ENCODE peak calls at places on chromosomes 13 and 19, in six cellular contexts. O, F, S, C, T and R are unnamed samples.

GRCh38 chr19:12665281-12665573 is 1.3 kb downstream of the MAN2B1 start:
- DNase-seq in F (no peak), T (no peak), C (no peak), S (no peak), O (no peak), R (no peak)

GRCh38 chr13:97253581-97254293 is 31.6 kb downstream of the MBNL2 start:
- DNase-seq in S (no peak), O (no peak), C (no peak), F (no peak), T (no peak), R (no peak)

GRCh38 chr13:109281823-109282239 is 504.6 kb downstream of the IRS2 start:
- DNase-seq in S (no peak), F (no peak), T (no peak), O (no peak), C (no peak), R (no peak)

GRCh38 chr19:5627395-5627904 is 4.6 kb downstream of the SAFB start:
- DNase-seq in O (no peak), T (no peak), C (peak), S (no peak), F (no peak), R (no peak)

GRCh38 chr13:20170931-20171330 is 10.1 kb upstream of the GJA3 start:
- DNase-seq in C (no peak), O (no peak), S (no peak), F (no peak), T (no peak), R (no peak)

GRCh38 chr13:36919833-36920611 is at the start of gene SMAD9:
- DNase-seq in F (peak), S (peak), T (peak), C (peak), O (peak), R (peak)

GRCh38 chr19:4088975-4089374 is 22.3 kb upstream of the ZBTB7A start:
- DNase-seq in T (no peak), F (no peak), C (no peak), S (no peak), O (no peak), R (no peak)

GRCh38 chr13:63156816-63157215 is 1741.2 kb upstream of the PCDH20 start:
- DNase-seq in F (no peak), T (no peak), O (no peak), S (no peak), C (no peak), R (no peak)

GRCh38 chr19:6362024-6362344 is 653 bp downstream of the CLPP start:
- DNase-seq in T (no peak), S (peak), O (no peak), C (no peak), F (no peak), R (peak)

GRCh38 chr19:8094336-8094735 is 41.8 kb downstream of the CCL25 start:
- DNase-seq in C (no peak), O (no peak), T (no peak), S (no peak), F (no peak), R (no peak)

GRCh38 chr13:30112602-30113435 is 194.5 kb downstream of the KATNAL1 start:
- DNase-seq in T (peak), O (no peak), S (peak), C (peak), F (peak), R (peak)

GRCh38 chr19:3176715-3177501 is 1.7 kb upstream of the S1PR4 start:
- DNase-seq in O (no peak), C (peak), S (no peak), F (no peak), T (no peak), R (peak)

GRCh38 chr13:79749985-79750551 is 269.1 kb downstream of the NDFIP2 start:
- DNase-seq in T (peak), O (no peak), F (no peak), S (peak), C (peak), R (peak)

GRCh38 chr19:28586501-28586900 is 626.5 kb downstream of the UQCRFS1 start:
- DNase-seq in S (no peak), C (no peak), T (no peak), O (no peak), F (no peak), R (no peak)

GRCh38 chr13:94829201-94829600 is 116.9 kb upstream of the SOX21 start:
- DNase-seq in O (no peak), C (no peak), S (no peak), T (no peak), F (no peak), R (no peak)

GRCh38 chr19:15666883-15667282 is 6.0 kb upstream of the CYP4F12 start:
- DNase-seq in S (no peak), O (no peak), T (no peak), C (no peak), F (no peak), R (no peak)

GRCh38 chr13:111855786-111856185 is 211.2 kb upstream of the SOX1 start:
- DNase-seq in F (no peak), C (no peak), S (no peak), T (no peak), O (no peak), R (no peak)

GRCh38 chr19:611506-611869 is 21.8 kb downstream of the HCN2 start:
- DNase-seq in F (no peak), O (no peak), S (no peak), C (peak), T (no peak), R (peak)

GRCh38 chr19:9324584-9324962 is 594 bp downstream of the ZNF559 start:
- DNase-seq in T (no peak), F (no peak), C (no peak), S (no peak), O (no peak), R (no peak)

GRCh38 chr13:30895773-30896172 is 10.3 kb upstream of the MEDAG start:
- DNase-seq in C (peak), F (no peak), T (no peak), O (peak), S (no peak), R (peak)

GRCh38 chr13:113178070-113178895 is 19.8 kb downstream of the PROZ start:
- DNase-seq in S (no peak), C (peak), O (no peak), T (no peak), F (no peak), R (peak)

GRCh38 chr13:24529478-24529877 is 16.9 kb upstream of the PARP4 start:
- DNase-seq in S (no peak), C (no peak), F (no peak), O (no peak), T (no peak), R (no peak)

GRCh38 chr13:68128297-68128915 is 898.3 kb upstream of the PCDH9 start:
- DNase-seq in C (no peak), S (no peak), F (no peak), O (no peak), T (no peak), R (no peak)

GRCh38 chr13:65555973-65556372 is 1674.2 kb downstream of the PCDH9 start:
- DNase-seq in C (no peak), T (no peak), S (no peak), F (no peak), O (no peak), R (no peak)

GRCh38 chr19:883661-884211 is 9.3 kb downstream of the MED16 start:
- DNase-seq in F (no peak), T (no peak), C (no peak), O (no peak), S (no peak), R (no peak)

GRCh38 chr19:19105365-19106060 is 32.8 kb downstream of the TMEM161A start:
- DNase-seq in C (no peak), S (peak), T (peak), F (peak), O (no peak), R (peak)

GRCh38 chr19:262125-262524 is 29.1 kb downstream of the PLPP2 start:
- DNase-seq in O (no peak), F (no peak), T (no peak), S (no peak), C (no peak), R (no peak)

GRCh38 chr13:105346141-105346766 is 1189.2 kb downstream of the EFNB2 start:
- DNase-seq in T (no peak), C (peak), F (no peak), O (no peak), S (no peak), R (peak)

GRCh38 chr13:40143559-40143958 is 488.1 kb downstream of the COG6 start:
- DNase-seq in O (no peak), T (no peak), F (no peak), S (no peak), C (no peak), R (no peak)

GRCh38 chr19:861756-862528 is 2.5 kb downstream of the CFD start:
- DNase-seq in C (no peak), S (no peak), T (no peak), O (no peak), F (no peak), R (peak)

GRCh38 chr13:59447031-59447430 is 716.7 kb downstream of the DIAPH3 start:
- DNase-seq in F (no peak), C (no peak), T (no peak), O (no peak), S (no peak), R (no peak)

GRCh38 chr13:29991343-29991742 is 140.9 kb upstream of the UBL3 start:
- DNase-seq in O (no peak), F (no peak), C (no peak), S (no peak), T (no peak), R (peak)

GRCh38 chr19:31314849-31315620 is 34.2 kb downstream of the TSHZ3 start:
- DNase-seq in C (no peak), O (no peak), T (peak), F (no peak), S (no peak), R (no peak)

GRCh38 chr13:102333320-102334181 is 68.3 kb downstream of the FGF14 start:
- DNase-seq in S (no peak), C (no peak), O (no peak), F (no peak), T (no peak), R (no peak)

GRCh38 chr19:13074378-13074777 is 28.3 kb downstream of the LYL1 start:
- DNase-seq in F (no peak), C (no peak), S (no peak), O (no peak), T (no peak), R (no peak)

GRCh38 chr19:51548213-51548651 is 16.8 kb upstream of the SIGLEC6 start:
- DNase-seq in T (no peak), O (no peak), C (no peak), S (no peak), F (no peak), R (no peak)

GRCh38 chr19:51259348-51260245 is 8.7 kb downstream of the SIGLECL1 start:
- DNase-seq in F (no peak), S (no peak), C (no peak), O (no peak), T (peak), R (peak)

DNA sequence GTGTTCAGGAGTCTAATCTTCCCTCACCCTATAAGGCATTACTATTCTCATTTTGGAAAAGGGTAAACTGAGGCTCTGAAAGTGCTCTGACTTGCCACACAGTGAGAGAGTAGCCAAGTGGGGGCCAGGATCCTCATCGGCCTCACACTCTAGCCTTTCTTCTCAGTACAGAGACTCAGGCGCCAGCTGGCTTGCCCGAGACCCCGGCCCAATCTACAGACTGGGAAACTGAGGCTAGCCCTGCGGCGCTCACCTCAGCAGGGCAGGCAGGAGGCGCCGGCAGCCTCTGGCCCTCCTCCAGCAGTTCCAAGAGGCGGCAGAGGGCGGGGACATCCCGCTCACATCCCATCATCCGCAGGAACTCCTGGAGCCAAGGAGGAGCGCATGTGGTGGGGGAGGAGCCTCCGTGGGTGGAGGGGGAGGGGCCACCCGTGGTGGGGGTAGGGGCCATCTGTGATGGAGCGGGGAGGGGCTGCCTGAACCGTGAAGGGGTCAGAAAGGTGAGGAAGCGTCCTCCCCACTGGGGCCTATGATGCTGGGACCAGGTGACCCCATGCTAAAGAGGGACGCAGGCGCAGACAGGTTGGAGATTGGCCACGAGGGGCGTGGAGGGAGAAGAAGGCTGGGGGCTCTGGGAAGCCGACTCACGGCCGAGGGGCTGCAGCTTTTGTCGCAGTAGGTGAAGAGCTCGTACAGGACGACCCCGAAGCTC is 8.7 kb upstream of the INSL3 start:
- DNase-seq in F (peak), S (peak), C (no peak), T (peak), O (no peak), R (peak)
- TF ChIP-seq CTCF in F (no peak), S (no peak), C (peak), T (no peak), O (no peak), R (no peak)

DNA sequence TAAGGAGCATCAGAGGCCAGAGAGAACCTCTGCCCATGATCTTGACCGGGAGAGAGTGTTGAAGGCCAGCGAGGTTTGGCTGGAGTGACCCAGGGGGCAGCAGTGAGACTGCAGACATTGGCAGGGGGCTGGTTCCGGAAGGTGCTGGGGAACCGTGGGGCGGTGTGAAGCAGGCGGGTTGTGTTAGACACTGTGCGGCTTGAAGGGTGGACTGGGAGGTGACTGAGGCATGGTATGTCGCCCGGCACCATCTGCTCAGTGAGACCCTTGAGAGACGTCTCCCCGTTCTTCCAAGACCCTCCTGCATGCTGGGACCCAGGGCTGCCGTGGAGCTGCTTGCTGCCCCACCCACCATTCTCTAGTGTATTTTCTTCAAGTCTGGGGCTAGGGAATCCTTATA is 24.6 kb downstream of the CARM1 start:
- DNase-seq in F (no peak), T (no peak), C (no peak), S (no peak), O (no peak), R (no peak)
- TF ChIP-seq CTCF in F (peak), T (no peak), C (peak), S (no peak), O (no peak), R (no peak)

GRCh38 chr19:48634424-48635262 is 2.5 kb downstream of the DBP start:
- DNase-seq in F (peak), O (peak), S (peak), T (peak), C (peak), R (peak)

GRCh38 chr19:48631254-48631653 is 5.9 kb downstream of the DBP start:
- DNase-seq in O (no peak), T (no peak), F (no peak), C (no peak), S (no peak), R (no peak)

GRCh38 chr19:48634036-48634342 is 3.2 kb downstream of the DBP start:
- DNase-seq in O (no peak), C (no peak), T (no peak), F (no peak), S (no peak), R (no peak)

GRCh38 chr19:48633148-48634035 is 3.8 kb downstream of the DBP start:
- DNase-seq in F (no peak), S (no peak), C (no peak), O (no peak), T (no peak), R (no peak)

GRCh38 chr19:48632692-48633147 is 4.5 kb downstream of the DBP start:
- DNase-seq in F (no peak), S (no peak), T (no peak), O (no peak), C (no peak), R (no peak)
- TF ChIP-seq CTCF in F (no peak), S (no peak), T (no peak), O (no peak), C (no peak), R (no peak)

DNA sequence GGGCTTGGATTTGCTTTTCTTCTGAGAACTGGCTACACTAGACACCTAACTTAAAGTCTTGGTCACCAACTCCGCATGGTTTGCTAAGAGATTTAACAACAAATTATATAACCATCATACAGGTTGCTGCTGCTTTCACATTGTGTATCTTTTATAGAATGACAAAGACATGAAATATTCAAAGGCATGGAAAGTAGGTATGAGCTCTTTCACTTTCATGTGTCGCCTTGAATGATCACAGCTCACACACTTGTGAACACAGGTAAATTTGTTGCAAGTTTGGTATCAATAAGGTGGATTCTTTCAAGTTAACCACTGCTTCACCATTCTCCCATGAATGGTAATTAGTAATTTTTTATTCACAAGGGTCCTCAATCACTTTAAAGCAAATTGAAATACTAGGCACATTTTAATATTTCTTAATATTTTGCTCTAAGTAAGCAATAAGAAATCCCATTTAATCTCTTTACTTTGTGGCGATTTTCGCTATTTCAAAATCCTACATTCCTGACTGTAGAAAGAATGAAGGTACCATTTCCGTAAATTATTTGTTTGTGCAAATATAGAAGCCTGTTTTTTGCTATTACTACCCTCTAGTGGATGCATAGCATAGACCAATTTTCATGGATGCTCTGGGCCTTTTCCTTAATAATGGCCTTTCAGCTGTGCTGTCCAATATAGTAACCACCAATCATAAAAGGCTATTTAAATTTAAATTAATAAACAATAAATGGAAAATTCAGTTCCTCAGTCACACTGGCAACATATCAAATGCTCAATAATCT is 45.5 kb upstream of the FREM2 start:
- DNase-seq in C (no peak), S (no peak), T (no peak), F (no peak), O (no peak), R (peak)
- TF ChIP-seq CTCF in C (peak), S (no peak), T (peak), F (peak), O (no peak), R (peak)

GRCh38 chr13:51208707-51209106 is 13.5 kb upstream of the FAM124A start:
- DNase-seq in O (no peak), C (no peak), T (no peak), F (no peak), S (no peak), R (no peak)
- TF ChIP-seq CTCF in O (no peak), C (no peak), T (no peak), F (no peak), S (no peak), R (no peak)

DNA sequence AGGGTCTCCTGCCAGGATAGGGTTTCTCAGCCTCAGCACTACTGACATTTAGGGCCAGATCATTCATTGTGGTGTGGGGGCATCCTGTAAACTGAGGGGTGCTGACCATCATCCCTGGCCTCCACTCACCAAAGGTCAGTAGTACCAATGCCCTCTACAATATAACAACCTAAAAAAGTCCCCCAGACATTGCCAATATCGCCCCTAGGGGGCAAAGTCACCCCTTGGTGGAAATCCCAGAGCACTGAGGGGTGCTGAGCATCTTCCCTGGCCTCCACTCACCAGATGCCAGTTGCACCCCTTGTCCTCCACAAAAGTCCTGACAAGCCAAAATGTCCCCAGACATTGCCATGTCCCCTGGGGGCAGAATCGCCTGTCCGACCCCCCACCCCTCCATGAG is 21.6 kb downstream of the CPAMD8 start:
- DNase-seq in F (no peak), C (no peak), T (no peak), O (no peak), S (no peak), R (no peak)
- TF ChIP-seq CTCF in F (peak), C (peak), T (peak), O (no peak), S (no peak), R (no peak)